ENCODE peak calls at places on chromosome 12, in nine cellular contexts. O is cardiac fibroblast; J is fibroblast of villous mesenchyme; V is NCI-H1417; U is GM19239; W is mucosa of gallbladder; S is stimulated activated CD4-positive, alpha-beta T cell treated with anti-CD3 and anti-CD28 coated beads, Interleukin-2, amount 100 ng/mL, for 24 hours; T is NCI-H345; Y is tibial artery. G is an unnamed sample.

GRCh38 chr12:10397311-10397710 is 7.5 kb upstream of the KLRK1 start:
- DNase-seq in O (no peak), J (no peak), V (no peak), U (no peak), W (no peak), S (no peak), T (no peak), Y (no peak), G (no peak)

GRCh38 chr12:52232233-52232915 is 669 bp upstream of the KRT7 start:
- DNase-seq in O (no peak), J (no peak), V (peak), U (no peak), W (no peak), S (no peak), T (peak), Y (peak), G (no peak)

GRCh38 chr12:6872073-6873048 is 742 bp downstream of the SPSB2 start:
- DNase-seq in O (peak), J (peak), V (peak), U (no peak), W (peak), S (peak), T (peak), Y (peak), G (peak)

GRCh38 chr12:109099426-109100020 is 2.1 kb downstream of the UNG start:
- DNase-seq in O (no peak), J (peak), V (no peak), U (no peak), W (no peak), S (no peak), T (no peak), Y (peak), G (no peak)

GRCh38 chr12:3604750-3605638 is 114.0 kb downstream of the PRMT8 start:
- DNase-seq in O (peak), J (no peak), V (peak), U (no peak), W (peak), S (no peak), T (peak), Y (no peak), G (no peak)

GRCh38 chr12:132393991-132394949 is 64.9 kb upstream of the GALNT9 start:
- DNase-seq in O (no peak), J (no peak), V (no peak), U (no peak), W (no peak), S (peak), T (no peak), Y (peak), G (no peak)

GRCh38 chr12:25017336-25017735 is 68.4 kb upstream of the BCAT1 start:
- DNase-seq in O (no peak), J (peak), V (no peak), U (no peak), W (no peak), S (no peak), T (no peak), Y (no peak), G (no peak)

GRCh38 chr12:102638777-102639176 is 158.4 kb upstream of the IGF1 start:
- DNase-seq in O (peak), J (peak), V (no peak), U (no peak), W (no peak), S (no peak), T (no peak), Y (no peak), G (no peak)

GRCh38 chr12:92487138-92487485 is 215.7 kb upstream of the PLEKHG7 start:
- DNase-seq in O (no peak), J (no peak), V (no peak), U (no peak), W (no peak), S (no peak), T (no peak), Y (no peak), G (no peak)

GRCh38 chr12:132127041-132127440 is 17.1 kb downstream of the DDX51 start:
- DNase-seq in O (no peak), J (no peak), V (no peak), U (no peak), W (no peak), S (no peak), T (no peak), Y (peak), G (no peak)

GRCh38 chr12:80325167-80325959 is 118.7 kb upstream of the PTPRQ start:
- DNase-seq in O (peak), J (peak), V (no peak), U (no peak), W (no peak), S (no peak), T (no peak), Y (no peak), G (no peak)

GRCh38 chr12:91264178-91264577 is 81.6 kb upstream of the DCN start:
- DNase-seq in O (peak), J (no peak), V (peak), U (no peak), W (no peak), S (no peak), T (no peak), Y (no peak), G (no peak)

GRCh38 chr12:46391630-46392029 is 19.1 kb upstream of the SLC38A2 start:
- DNase-seq in O (peak), J (peak), V (no peak), U (no peak), W (no peak), S (no peak), T (no peak), Y (no peak), G (no peak)

GRCh38 chr12:121861549-121862254 is 3.0 kb upstream of the HPD start:
- DNase-seq in O (peak), J (peak), V (no peak), U (no peak), W (no peak), S (no peak), T (no peak), Y (no peak), G (no peak)

GRCh38 chr12:104877107-104877705 is 80.9 kb downstream of the SLC41A2 start:
- DNase-seq in O (peak), J (peak), V (peak), U (no peak), W (peak), S (peak), T (peak), Y (no peak), G (no peak)

GRCh38 chr12:33427071-33427470 is 12.5 kb downstream of the SYT10 start:
- DNase-seq in O (no peak), J (no peak), V (peak), U (no peak), W (no peak), S (no peak), T (peak), Y (no peak), G (no peak)

GRCh38 chr12:115599251-115599811 is 678.2 kb downstream of the MED13L start:
- DNase-seq in O (no peak), J (no peak), V (peak), U (no peak), W (peak), S (no peak), T (peak), Y (no peak), G (no peak)